ENCODE peak calls at places on chromosome 9, in nine cellular contexts. W is kidney, M is colonic mucosa, B is ovary, N is cardiac muscle cell, K is aorta, O is neuronal stem cell, X is Peyer's patch, A is right cardiac atrium. I is an unnamed sample.

GRCh38 chr9:76594764-76595410 is 135.9 kb downstream of the GCNT1 start:
- DNase-seq in W (no peak), M (no peak), B (no peak), N (no peak), K (no peak), O (no peak), X (no peak), A (no peak), I (no peak)

GRCh38 chr9:97895695-97896332 is 26.5 kb downstream of the TRMO start:
- DNase-seq in W (no peak), M (no peak), B (no peak), N (peak; percentile 40), K (no peak), O (no peak), X (no peak), A (no peak), I (no peak)

GRCh38 chr9:92600742-92601261 is 65.0 kb upstream of the ECM2 start:
- DNase-seq in W (no peak), M (no peak), B (no peak), N (peak; percentile 67), K (peak; percentile 61), O (no peak), X (no peak), A (no peak), I (no peak)

GRCh38 chr9:127890053-127890452 is 9.3 kb downstream of the ST6GALNAC6 start:
- DNase-seq in W (no peak), M (no peak), B (no peak), N (no peak), K (no peak), O (no peak), X (no peak), A (no peak), I (no peak)

GRCh38 chr9:91948423-91949292 is 1.4 kb downstream of the ROR2 start:
- DNase-seq in W (peak; percentile 85), M (peak; percentile 57), B (peak; percentile 76), N (peak; percentile 80), K (peak; percentile 61), O (peak; percentile 69), X (no peak), A (peak; percentile 80), I (peak; percentile 26)

GRCh38 chr9:114307323-114308250 is 15.3 kb upstream of the ORM1 start:
- DNase-seq in W (peak; percentile 43), M (peak; percentile 11), B (peak; percentile 8), N (peak; percentile 37), K (no peak), O (no peak), X (no peak), A (no peak), I (no peak)

GRCh38 chr9:130186051-130186450 is 13.8 kb downstream of the NCS1 start:
- DNase-seq in W (no peak), M (no peak), B (no peak), N (no peak), K (no peak), O (no peak), X (no peak), A (peak; percentile 27), I (no peak)

GRCh38 chr9:97997330-97998276 is 14.5 kb downstream of the ANP32B start:
- DNase-seq in W (no peak), M (no peak), B (no peak), N (no peak), K (no peak), O (no peak), X (no peak), A (no peak), I (no peak)

GRCh38 chr9:100020121-100020780 is 78.5 kb downstream of the ERP44 start:
- DNase-seq in W (no peak), M (no peak), B (no peak), N (peak; percentile 20), K (no peak), O (no peak), X (no peak), A (no peak), I (no peak)

GRCh38 chr9:13264788-13265187 is 14.7 kb downstream of the MPDZ start:
- DNase-seq in W (no peak), M (no peak), B (no peak), N (peak; percentile 16), K (no peak), O (no peak), X (no peak), A (no peak), I (no peak)

GRCh38 chr9:91659529-91660294 is 236.1 kb upstream of the NFIL3 start:
- DNase-seq in W (no peak), M (no peak), B (peak; percentile 22), N (peak; percentile 44), K (no peak), O (peak; percentile 21), X (no peak), A (no peak), I (no peak)

GRCh38 chr9:131235480-131235851 is 40.8 kb downstream of the FAM78A start:
- DNase-seq in W (peak; percentile 39), M (no peak), B (no peak), N (no peak), K (no peak), O (no peak), X (no peak), A (peak; percentile 54), I (no peak)

GRCh38 chr9:126599047-126599650 is 14.6 kb upstream of the LMX1B start:
- DNase-seq in W (no peak), M (no peak), B (no peak), N (no peak), K (no peak), O (no peak), X (no peak), A (no peak), I (no peak)

GRCh38 chr9:126591922-126592321 is 21.8 kb upstream of the LMX1B start:
- DNase-seq in W (no peak), M (no peak), B (no peak), N (no peak), K (no peak), O (no peak), X (no peak), A (no peak), I (no peak)

GRCh38 chr9:126591083-126591482 is 22.6 kb upstream of the LMX1B start:
- DNase-seq in W (no peak), M (no peak), B (no peak), N (no peak), K (no peak), O (no peak), X (no peak), A (no peak), I (no peak)

GRCh38 chr9:126592461-126592860 is 21.3 kb upstream of the LMX1B start:
- DNase-seq in W (no peak), M (no peak), B (no peak), N (no peak), K (no peak), O (no peak), X (no peak), A (no peak), I (no peak)

DNA sequence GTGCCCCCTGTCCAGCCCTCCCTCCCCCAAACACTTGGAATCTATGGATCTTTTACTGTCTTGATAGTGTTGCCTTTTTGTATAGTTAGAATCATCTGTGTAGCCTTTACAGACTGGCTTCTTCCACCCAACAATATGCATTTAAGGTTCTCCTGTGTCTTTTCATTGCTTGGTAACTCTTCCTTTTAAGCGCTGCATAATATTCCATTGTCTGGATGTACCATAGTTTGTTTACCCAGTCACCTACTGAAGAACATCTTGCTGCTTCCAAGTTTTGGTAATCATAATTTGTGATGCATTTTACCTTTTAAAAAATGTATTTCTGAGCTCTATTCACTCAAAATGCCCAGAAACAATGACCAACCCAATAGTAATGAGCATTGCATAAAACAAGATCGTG is 17.7 kb upstream of the LMX1B start:
- DNase-seq in W (no peak), M (no peak), B (no peak), N (no peak), K (no peak), O (no peak), X (no peak), A (no peak), I (no peak)
- H3K4me3 ChIP-seq in W (no peak overlapping the region), M (no peak overlapping the region), B (no peak overlapping the region), N (no peak overlapping the region), K (no peak overlapping the region), O (no peak overlapping the region), X (no peak overlapping the region), A (no peak overlapping the region), I (no peak overlapping the region)

DNA sequence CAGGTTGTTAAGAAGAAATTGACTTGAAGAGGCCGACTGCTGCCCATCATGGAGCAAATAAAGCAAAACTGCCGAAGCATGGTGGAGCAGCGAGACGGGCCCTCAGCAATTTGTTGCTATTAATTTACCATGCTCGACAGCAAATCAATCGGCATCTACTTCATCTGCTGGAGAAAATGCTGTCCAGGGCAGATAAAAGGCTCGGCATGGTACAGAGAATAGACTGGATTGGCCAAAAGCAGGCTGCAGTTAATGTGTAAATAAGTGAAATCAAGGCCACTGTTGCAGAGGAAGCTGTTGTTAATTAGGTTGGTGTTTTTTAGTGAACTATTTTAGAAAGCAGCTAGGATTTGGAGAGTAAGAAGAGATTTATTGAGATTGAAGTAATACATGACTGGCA is 8.3 kb downstream of the TLE4 start:
- DNase-seq in W (no peak), M (no peak), B (no peak), N (no peak), K (no peak), O (no peak), X (no peak), A (no peak), I (no peak)
- H3K4me1 ChIP-seq in W (peaks cover 6% of the 10 kb centered on the region), M (peaks cover 3% of the 10 kb centered on the region), B (peaks cover 21% of the 10 kb centered on the region), N (peaks cover 26% of the 10 kb centered on the region), K (peaks cover 3% of the 10 kb centered on the region), O (peaks cover 28% of the 10 kb centered on the region), X (no peaks in the 10 kb centered on the region), A (peaks cover 5% of the 10 kb centered on the region), I (peaks cover 19% of the 10 kb centered on the region)

GRCh38 chr9:33510264-33511183 is 13.5 kb upstream of the ANKRD18B start:
- DNase-seq in W (peak; percentile 86), M (peak; percentile 45), B (peak; percentile 43), N (peak; percentile 72), K (peak; percentile 64), O (no peak), X (peak; percentile 23), A (peak; percentile 90), I (peak; percentile 72)

DNA sequence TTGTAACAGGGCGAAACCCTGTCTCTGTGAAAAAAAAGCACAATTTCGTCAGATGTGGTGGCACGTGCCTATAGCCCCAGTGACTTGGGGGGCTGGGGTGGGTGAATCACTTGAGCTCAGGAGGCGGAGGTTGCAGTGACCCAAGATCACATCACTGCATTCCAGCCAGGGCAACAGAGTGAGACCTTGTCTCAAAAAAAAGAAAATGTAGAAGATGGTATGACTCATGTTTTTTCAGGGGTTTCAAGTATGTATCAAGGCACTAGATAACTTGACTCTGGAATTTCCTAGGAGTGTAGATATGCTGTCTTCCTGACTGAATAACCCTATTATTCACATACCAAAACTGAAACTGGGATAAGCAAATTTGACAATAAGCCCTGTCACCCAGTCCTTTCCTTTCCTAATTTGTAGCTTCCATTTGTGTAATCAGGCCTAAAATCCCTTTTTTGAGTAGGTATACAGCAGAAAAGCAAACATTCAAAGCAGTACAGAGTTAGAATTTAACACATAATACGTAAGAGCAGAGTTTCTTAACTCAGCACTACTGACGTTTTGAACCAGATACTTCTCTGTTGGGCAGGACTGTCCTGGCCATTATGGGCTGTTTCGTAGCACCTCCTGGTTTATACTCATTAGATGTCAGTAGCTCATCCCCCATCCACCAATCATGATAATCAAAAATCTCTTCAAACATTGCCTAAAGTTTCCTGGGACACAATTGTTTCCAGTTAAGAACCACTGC is 17.3 kb upstream of the ANKRD18B start:
- DNase-seq in W (no peak), M (no peak), B (no peak), N (peak; percentile 96), K (no peak), O (no peak), X (no peak), A (no peak), I (no peak)
- H3K4me3 ChIP-seq in W (no peak overlapping the region), M (no peak overlapping the region), B (no peak overlapping the region), N (no peak overlapping the region), K (no peak overlapping the region), O (no peak overlapping the region), X (no peak overlapping the region), A (no peak overlapping the region), I (no peak overlapping the region)

GRCh38 chr9:19446361-19446861 is 37.6 kb downstream of the ACER2 start:
- DNase-seq in W (no peak), M (no peak), B (no peak), N (no peak), K (no peak), O (no peak), X (no peak), A (no peak), I (no peak)
- H3K4me1 ChIP-seq in W (no peaks in the 10 kb centered on the region), M (no peaks in the 10 kb centered on the region), B (no peaks in the 10 kb centered on the region), N (peaks cover 10% of the 10 kb centered on the region), K (no peaks in the 10 kb centered on the region), O (peaks cover 9% of the 10 kb centered on the region), X (no peaks in the 10 kb centered on the region), A (no peaks in the 10 kb centered on the region), I (peaks cover 1% of the 10 kb centered on the region)

I was measured in heart right ventricle.